ENCODE peak calls at places on chromosomes 5 and 9, in five cellular contexts. One of them, this sample, is unnamed.

GRCh38 chr9:135211524-135211890 is 124.0 kb downstream of the OLFM1 start:
- DNase-seq in NCI-H345: no peak
- DNase-seq in heart left ventricle: peak
- DNase-seq in Jurkat, Clone E6-1: no peak
- DNase-seq in progenitor cell of endocrine pancreas: no peak
- DNase-seq in this sample: no peak

GRCh38 chr9:4425358-4426045 is 64.8 kb upstream of the SLC1A1 start:
- DNase-seq in progenitor cell of endocrine pancreas: no peak
- DNase-seq in heart left ventricle: no peak
- DNase-seq in Jurkat, Clone E6-1: no peak
- DNase-seq in NCI-H345: no peak
- DNase-seq in this sample: no peak

GRCh38 chr5:132376694-132377641 is 7.5 kb downstream of the SLC22A5 start:
- DNase-seq in Jurkat, Clone E6-1: no peak
- DNase-seq in progenitor cell of endocrine pancreas: no peak
- DNase-seq in heart left ventricle: peak
- DNase-seq in NCI-H345: no peak
- DNase-seq in this sample: no peak

GRCh38 chr9:101737705-101738565 is 512 bp downstream of the GRIN3A start:
- DNase-seq in NCI-H345: peak
- DNase-seq in progenitor cell of endocrine pancreas: peak
- DNase-seq in Jurkat, Clone E6-1: no peak
- DNase-seq in heart left ventricle: no peak
- DNase-seq in this sample: peak

GRCh38 chr9:137787786-137788505 is 89.6 kb upstream of the CACNA1B start:
- DNase-seq in Jurkat, Clone E6-1: no peak
- DNase-seq in NCI-H345: no peak
- DNase-seq in heart left ventricle: no peak
- DNase-seq in progenitor cell of endocrine pancreas: no peak
- DNase-seq in this sample: no peak

GRCh38 chr9:112554516-112554915 is 67.9 kb downstream of the KIAA1958 start:
- DNase-seq in Jurkat, Clone E6-1: no peak
- DNase-seq in heart left ventricle: no peak
- DNase-seq in progenitor cell of endocrine pancreas: no peak
- DNase-seq in NCI-H345: no peak
- DNase-seq in this sample: no peak

GRCh38 chr5:123754167-123754840 is 242.3 kb downstream of the CSNK1G3 start:
- DNase-seq in Jurkat, Clone E6-1: no peak
- DNase-seq in heart left ventricle: no peak
- DNase-seq in progenitor cell of endocrine pancreas: no peak
- DNase-seq in NCI-H345: peak
- DNase-seq in this sample: no peak

GRCh38 chr5:3297852-3298251 is 297.8 kb upstream of the IRX1 start:
- DNase-seq in progenitor cell of endocrine pancreas: no peak
- DNase-seq in Jurkat, Clone E6-1: no peak
- DNase-seq in NCI-H345: no peak
- DNase-seq in heart left ventricle: no peak
- DNase-seq in this sample: no peak

GRCh38 chr5:94674841-94675382 is 56.4 kb downstream of the SLF1 start:
- DNase-seq in NCI-H345: no peak
- DNase-seq in Jurkat, Clone E6-1: no peak
- DNase-seq in progenitor cell of endocrine pancreas: no peak
- DNase-seq in heart left ventricle: no peak
- DNase-seq in this sample: no peak

GRCh38 chr5:137228816-137229215 is 270.3 kb downstream of the SPOCK1 start:
- DNase-seq in heart left ventricle: no peak
- DNase-seq in progenitor cell of endocrine pancreas: no peak
- DNase-seq in Jurkat, Clone E6-1: no peak
- DNase-seq in NCI-H345: no peak
- DNase-seq in this sample: no peak

GRCh38 chr9:93114169-93114983 is 18.4 kb downstream of the CARD19 start:
- DNase-seq in NCI-H345: no peak
- DNase-seq in heart left ventricle: peak
- DNase-seq in progenitor cell of endocrine pancreas: no peak
- DNase-seq in Jurkat, Clone E6-1: no peak
- DNase-seq in this sample: no peak

GRCh38 chr9:567746-568305 is 273.7 kb upstream of the DMRT1 start:
- DNase-seq in heart left ventricle: no peak
- DNase-seq in NCI-H345: no peak
- DNase-seq in Jurkat, Clone E6-1: peak
- DNase-seq in progenitor cell of endocrine pancreas: no peak
- DNase-seq in this sample: no peak

GRCh38 chr5:55429707-55430253 is 105.0 kb downstream of the PLPP1 start:
- DNase-seq in NCI-H345: peak
- DNase-seq in heart left ventricle: no peak
- DNase-seq in Jurkat, Clone E6-1: no peak
- DNase-seq in progenitor cell of endocrine pancreas: no peak
- DNase-seq in this sample: peak

GRCh38 chr9:31253800-31254762 is 1130.4 kb upstream of the ACO1 start:
- DNase-seq in progenitor cell of endocrine pancreas: no peak
- DNase-seq in NCI-H345: no peak
- DNase-seq in heart left ventricle: peak
- DNase-seq in Jurkat, Clone E6-1: no peak
- DNase-seq in this sample: no peak

GRCh38 chr5:59598547-59598874 is 295.0 kb downstream of the PDE4D start:
- DNase-seq in Jurkat, Clone E6-1: no peak
- DNase-seq in heart left ventricle: no peak
- DNase-seq in NCI-H345: no peak
- DNase-seq in progenitor cell of endocrine pancreas: no peak
- DNase-seq in this sample: no peak

GRCh38 chr5:1293997-1294838 is 650 bp downstream of the TERT start:
- DNase-seq in Jurkat, Clone E6-1: no peak
- DNase-seq in progenitor cell of endocrine pancreas: no peak
- DNase-seq in heart left ventricle: no peak
- DNase-seq in NCI-H345: peak
- DNase-seq in this sample: no peak

GRCh38 chr5:80370394-80370793 is 37.5 kb upstream of the ZFYVE16 start:
- DNase-seq in NCI-H345: no peak
- DNase-seq in Jurkat, Clone E6-1: no peak
- DNase-seq in progenitor cell of endocrine pancreas: no peak
- DNase-seq in heart left ventricle: no peak
- DNase-seq in this sample: no peak

GRCh38 chr9:70049672-70050271 is 6.1 kb downstream of the MAMDC2 start:
- DNase-seq in NCI-H345: no peak
- DNase-seq in heart left ventricle: peak
- DNase-seq in Jurkat, Clone E6-1: no peak
- DNase-seq in progenitor cell of endocrine pancreas: no peak
- DNase-seq in this sample: no peak

GRCh38 chr5:169431386-169431785 is 130.4 kb upstream of the SLIT3 start:
- DNase-seq in progenitor cell of endocrine pancreas: no peak
- DNase-seq in NCI-H345: no peak
- DNase-seq in Jurkat, Clone E6-1: no peak
- DNase-seq in heart left ventricle: no peak
- DNase-seq in this sample: no peak

GRCh38 chr9:131704988-131705387 is 34.9 kb downstream of the RAPGEF1 start:
- DNase-seq in progenitor cell of endocrine pancreas: no peak
- DNase-seq in heart left ventricle: no peak
- DNase-seq in Jurkat, Clone E6-1: no peak
- DNase-seq in NCI-H345: no peak
- DNase-seq in this sample: no peak

GRCh38 chr5:7714119-7714518 is 136.8 kb downstream of the CFAP90 start:
- DNase-seq in progenitor cell of endocrine pancreas: no peak
- DNase-seq in Jurkat, Clone E6-1: no peak
- DNase-seq in heart left ventricle: no peak
- DNase-seq in NCI-H345: no peak
- DNase-seq in this sample: no peak

GRCh38 chr5:115656404-115656803 is 30.6 kb upstream of the TMED7 start:
- DNase-seq in NCI-H345: no peak
- DNase-seq in heart left ventricle: no peak
- DNase-seq in progenitor cell of endocrine pancreas: no peak
- DNase-seq in Jurkat, Clone E6-1: no peak
- DNase-seq in this sample: no peak

GRCh38 chr9:134994926-134995791 is 77.4 kb upstream of the FCN1 start:
- DNase-seq in NCI-H345: no peak
- DNase-seq in progenitor cell of endocrine pancreas: no peak
- DNase-seq in Jurkat, Clone E6-1: no peak
- DNase-seq in heart left ventricle: no peak
- DNase-seq in this sample: no peak

GRCh38 chr9:112050544-112051475 is 124.3 kb downstream of the SUSD1 start:
- DNase-seq in NCI-H345: no peak
- DNase-seq in Jurkat, Clone E6-1: no peak
- DNase-seq in progenitor cell of endocrine pancreas: no peak
- DNase-seq in heart left ventricle: no peak
- DNase-seq in this sample: no peak

GRCh38 chr5:44770936-44771717 is 37.6 kb upstream of the MRPS30 start:
- DNase-seq in progenitor cell of endocrine pancreas: no peak
- DNase-seq in Jurkat, Clone E6-1: no peak
- DNase-seq in heart left ventricle: no peak
- DNase-seq in NCI-H345: no peak
- DNase-seq in this sample: no peak

GRCh38 chr9:81814794-81815464 is 113.3 kb upstream of the SPATA31D4 start:
- DNase-seq in heart left ventricle: no peak
- DNase-seq in Jurkat, Clone E6-1: peak
- DNase-seq in NCI-H345: no peak
- DNase-seq in progenitor cell of endocrine pancreas: no peak
- DNase-seq in this sample: no peak

GRCh38 chr9:79768199-79768598 is 196.4 kb downstream of the TLE4 start:
- DNase-seq in progenitor cell of endocrine pancreas: no peak
- DNase-seq in Jurkat, Clone E6-1: no peak
- DNase-seq in NCI-H345: no peak
- DNase-seq in heart left ventricle: no peak
- DNase-seq in this sample: no peak

GRCh38 chr9:37156781-37157356 is 36.5 kb downstream of the ZCCHC7 start:
- DNase-seq in progenitor cell of endocrine pancreas: no peak
- DNase-seq in NCI-H345: no peak
- DNase-seq in heart left ventricle: no peak
- DNase-seq in Jurkat, Clone E6-1: no peak
- DNase-seq in this sample: no peak

GRCh38 chr9:135075234-135076142 is 12.0 kb upstream of the OLFM1 start:
- DNase-seq in heart left ventricle: peak
- DNase-seq in progenitor cell of endocrine pancreas: no peak
- DNase-seq in Jurkat, Clone E6-1: no peak
- DNase-seq in NCI-H345: peak
- DNase-seq in this sample: peak

GRCh38 chr9:137777761-137778160 is 99.8 kb upstream of the CACNA1B start:
- DNase-seq in heart left ventricle: no peak
- DNase-seq in progenitor cell of endocrine pancreas: no peak
- DNase-seq in Jurkat, Clone E6-1: no peak
- DNase-seq in NCI-H345: no peak
- DNase-seq in this sample: no peak

GRCh38 chr5:132264546-132265335 is 7.2 kb downstream of the PDLIM4 start:
- DNase-seq in heart left ventricle: no peak
- DNase-seq in NCI-H345: no peak
- DNase-seq in progenitor cell of endocrine pancreas: no peak
- DNase-seq in Jurkat, Clone E6-1: no peak
- DNase-seq in this sample: no peak

GRCh38 chr5:148084269-148084668 is 20.5 kb downstream of the SPINK5 start:
- DNase-seq in heart left ventricle: no peak
- DNase-seq in Jurkat, Clone E6-1: no peak
- DNase-seq in NCI-H345: no peak
- DNase-seq in progenitor cell of endocrine pancreas: no peak
- DNase-seq in this sample: no peak

GRCh38 chr9:32351845-32352244 is 32.6 kb upstream of the ACO1 start:
- DNase-seq in NCI-H345: no peak
- DNase-seq in heart left ventricle: no peak
- DNase-seq in progenitor cell of endocrine pancreas: no peak
- DNase-seq in Jurkat, Clone E6-1: peak
- DNase-seq in this sample: no peak

GRCh38 chr5:400282-401215 is 42.4 kb upstream of the EXOC3 start:
- DNase-seq in Jurkat, Clone E6-1: no peak
- DNase-seq in progenitor cell of endocrine pancreas: peak
- DNase-seq in NCI-H345: no peak
- DNase-seq in heart left ventricle: no peak
- DNase-seq in this sample: peak

GRCh38 chr5:157476699-157477408 is 16.8 kb downstream of the NIPAL4 start:
- DNase-seq in Jurkat, Clone E6-1: peak
- DNase-seq in progenitor cell of endocrine pancreas: peak
- DNase-seq in NCI-H345: peak
- DNase-seq in heart left ventricle: no peak
- DNase-seq in this sample: peak

GRCh38 chr9:34929506-34930102 is 28.5 kb upstream of the PHF24 start:
- DNase-seq in Jurkat, Clone E6-1: peak
- DNase-seq in NCI-H345: peak
- DNase-seq in heart left ventricle: no peak
- DNase-seq in progenitor cell of endocrine pancreas: no peak
- DNase-seq in this sample: peak

This sample was measured in NCI-H1105 treated with DMSO at 0.1 percent for 48 hours.